ENCODE peak calls at places on chromosomes 12 and 14, in six cellular contexts. One of them, this sample, is unnamed.
A peak's percentile ranks its signal among the peaks of the same experiment; 100 is the strongest.

GRCh38 chr12:91565246-91565645 is 382.6 kb upstream of the DCN start:
- DNase-seq in A549: no peak
- DNase-seq in HepG2: no peak
- DNase-seq in K562: peak; percentile 34
- DNase-seq in GM12878: no peak
- DNase-seq in NB4: no peak
- DNase-seq in this sample: no peak

GRCh38 chr12:9039397-9039977 is 50.1 kb downstream of the KLRG1 start:
- DNase-seq in GM12878: no peak
- DNase-seq in K562: peak; percentile 46
- DNase-seq in A549: peak; percentile 58
- DNase-seq in HepG2: peak; percentile 47
- DNase-seq in NB4: peak; percentile 50
- DNase-seq in this sample: peak; percentile 63

GRCh38 chr12:91769736-91770135 is 375.9 kb downstream of the BTG1 start:
- DNase-seq in A549: peak; percentile 12
- DNase-seq in HepG2: no peak
- DNase-seq in GM12878: no peak
- DNase-seq in NB4: no peak
- DNase-seq in K562: no peak
- DNase-seq in this sample: no peak

GRCh38 chr14:53509845-53510244 is 356.7 kb upstream of the DDHD1 start:
- DNase-seq in HepG2: no peak
- DNase-seq in A549: no peak
- DNase-seq in K562: no peak
- DNase-seq in GM12878: no peak
- DNase-seq in NB4: no peak
- DNase-seq in this sample: no peak

GRCh38 chr12:74152370-74152769 is 385.3 kb upstream of the ATXN7L3B start:
- DNase-seq in HepG2: no peak
- DNase-seq in GM12878: no peak
- DNase-seq in A549: no peak
- DNase-seq in NB4: no peak
- DNase-seq in K562: no peak
- DNase-seq in this sample: no peak

GRCh38 chr14:50955373-50956043 is 11.2 kb upstream of the PYGL start:
- DNase-seq in HepG2: peak; percentile 82
- DNase-seq in GM12878: no peak
- DNase-seq in K562: peak; percentile 87
- DNase-seq in NB4: peak; percentile 84
- DNase-seq in A549: peak; percentile 98
- DNase-seq in this sample: peak; percentile 73

GRCh38 chr14:66104486-66104885 is 381.7 kb upstream of the CCDC196 start:
- DNase-seq in A549: no peak
- DNase-seq in HepG2: no peak
- DNase-seq in NB4: no peak
- DNase-seq in K562: peak; percentile 13
- DNase-seq in GM12878: no peak
- DNase-seq in this sample: no peak

GRCh38 chr12:115375188-115375991 is 691.4 kb upstream of the TBX3 start:
- DNase-seq in K562: no peak
- DNase-seq in NB4: peak; percentile 39
- DNase-seq in A549: peak; percentile 48
- DNase-seq in HepG2: peak; percentile 28
- DNase-seq in GM12878: peak; percentile 65
- DNase-seq in this sample: no peak

GRCh38 chr12:101127521-101128219 is 82.4 kb downstream of the SLC5A8 start:
- DNase-seq in A549: no peak
- DNase-seq in GM12878: no peak
- DNase-seq in HepG2: no peak
- DNase-seq in K562: no peak
- DNase-seq in NB4: no peak
- DNase-seq in this sample: no peak

GRCh38 chr14:60102389-60102788 is 10.7 kb downstream of the PCNX4 start:
- DNase-seq in A549: no peak
- DNase-seq in NB4: no peak
- DNase-seq in HepG2: no peak
- DNase-seq in GM12878: no peak
- DNase-seq in K562: no peak
- DNase-seq in this sample: no peak

GRCh38 chr14:74984241-74985027 is 18.3 kb upstream of the EIF2B2 start:
- DNase-seq in K562: no peak
- DNase-seq in A549: no peak
- DNase-seq in NB4: peak; percentile 40
- DNase-seq in GM12878: no peak
- DNase-seq in HepG2: no peak
- DNase-seq in this sample: no peak

GRCh38 chr12:79250955-79251354 is 386.4 kb downstream of the SYT1 start:
- DNase-seq in HepG2: no peak
- DNase-seq in NB4: no peak
- DNase-seq in K562: no peak
- DNase-seq in A549: no peak
- DNase-seq in GM12878: no peak
- DNase-seq in this sample: no peak

GRCh38 chr14:99517046-99517642 is 35.9 kb downstream of the CCNK start:
- DNase-seq in GM12878: no peak
- DNase-seq in HepG2: no peak
- DNase-seq in K562: no peak
- DNase-seq in A549: no peak
- DNase-seq in NB4: no peak
- DNase-seq in this sample: no peak

GRCh38 chr12:82672811-82673495 is 13.8 kb upstream of the TMTC2 start:
- DNase-seq in NB4: no peak
- DNase-seq in HepG2: no peak
- DNase-seq in K562: no peak
- DNase-seq in GM12878: no peak
- DNase-seq in A549: no peak
- DNase-seq in this sample: no peak

GRCh38 chr12:113185180-113186032 is at the start of the genes DDX54 and RITA1:
- DNase-seq in GM12878: no peak
- DNase-seq in HepG2: peak; percentile 92
- DNase-seq in NB4: peak; percentile 93
- DNase-seq in A549: peak; percentile 91
- DNase-seq in K562: peak; percentile 87
- DNase-seq in this sample: peak; percentile 76

GRCh38 chr14:102452302-102452701 is 57.3 kb downstream of the ANKRD9 start:
- DNase-seq in NB4: no peak
- DNase-seq in GM12878: no peak
- DNase-seq in A549: no peak
- DNase-seq in HepG2: no peak
- DNase-seq in K562: no peak
- DNase-seq in this sample: no peak

GRCh38 chr12:38850463-38850862 is 54.9 kb downstream of the CPNE8 start:
- DNase-seq in HepG2: no peak
- DNase-seq in K562: no peak
- DNase-seq in A549: no peak
- DNase-seq in NB4: no peak
- DNase-seq in GM12878: no peak
- DNase-seq in this sample: no peak

GRCh38 chr12:11855993-11856374 is 206.5 kb downstream of the ETV6 start:
- DNase-seq in GM12878: no peak
- DNase-seq in HepG2: no peak
- DNase-seq in NB4: peak; percentile 85
- DNase-seq in A549: no peak
- DNase-seq in K562: no peak
- DNase-seq in this sample: no peak

GRCh38 chr14:53814371-53814770 is 142.3 kb downstream of the BMP4 start:
- DNase-seq in GM12878: no peak
- DNase-seq in K562: no peak
- DNase-seq in NB4: no peak
- DNase-seq in HepG2: no peak
- DNase-seq in A549: no peak
- DNase-seq in this sample: no peak

GRCh38 chr14:81312289-81312876 is 87.7 kb downstream of the STON2 start:
- DNase-seq in GM12878: no peak
- DNase-seq in HepG2: no peak
- DNase-seq in K562: no peak
- DNase-seq in NB4: no peak
- DNase-seq in A549: no peak
- DNase-seq in this sample: no peak

GRCh38 chr14:69132513-69133181 is 20.3 kb downstream of the DCAF5 start:
- DNase-seq in NB4: no peak
- DNase-seq in GM12878: no peak
- DNase-seq in K562: no peak
- DNase-seq in HepG2: no peak
- DNase-seq in A549: no peak
- DNase-seq in this sample: no peak

GRCh38 chr14:69932391-69932790 is 53.2 kb downstream of the SMOC1 start:
- DNase-seq in K562: no peak
- DNase-seq in A549: no peak
- DNase-seq in NB4: no peak
- DNase-seq in HepG2: no peak
- DNase-seq in GM12878: no peak
- DNase-seq in this sample: no peak

GRCh38 chr12:86723326-86723725 is 467.1 kb upstream of the MGAT4C start:
- DNase-seq in NB4: no peak
- DNase-seq in HepG2: no peak
- DNase-seq in A549: no peak
- DNase-seq in GM12878: no peak
- DNase-seq in K562: no peak
- DNase-seq in this sample: no peak

GRCh38 chr12:101759396-101760047 is 20.3 kb upstream of the SYCP3 start:
- DNase-seq in GM12878: no peak
- DNase-seq in HepG2: peak; percentile 39
- DNase-seq in K562: peak; percentile 47
- DNase-seq in NB4: peak; percentile 51
- DNase-seq in A549: peak; percentile 43
- DNase-seq in this sample: peak; percentile 33

GRCh38 chr12:120670667-120671066 is 16.3 kb upstream of the MLEC start:
- DNase-seq in NB4: no peak
- DNase-seq in GM12878: peak; percentile 70
- DNase-seq in HepG2: no peak
- DNase-seq in K562: no peak
- DNase-seq in A549: no peak
- DNase-seq in this sample: no peak

DNA sequence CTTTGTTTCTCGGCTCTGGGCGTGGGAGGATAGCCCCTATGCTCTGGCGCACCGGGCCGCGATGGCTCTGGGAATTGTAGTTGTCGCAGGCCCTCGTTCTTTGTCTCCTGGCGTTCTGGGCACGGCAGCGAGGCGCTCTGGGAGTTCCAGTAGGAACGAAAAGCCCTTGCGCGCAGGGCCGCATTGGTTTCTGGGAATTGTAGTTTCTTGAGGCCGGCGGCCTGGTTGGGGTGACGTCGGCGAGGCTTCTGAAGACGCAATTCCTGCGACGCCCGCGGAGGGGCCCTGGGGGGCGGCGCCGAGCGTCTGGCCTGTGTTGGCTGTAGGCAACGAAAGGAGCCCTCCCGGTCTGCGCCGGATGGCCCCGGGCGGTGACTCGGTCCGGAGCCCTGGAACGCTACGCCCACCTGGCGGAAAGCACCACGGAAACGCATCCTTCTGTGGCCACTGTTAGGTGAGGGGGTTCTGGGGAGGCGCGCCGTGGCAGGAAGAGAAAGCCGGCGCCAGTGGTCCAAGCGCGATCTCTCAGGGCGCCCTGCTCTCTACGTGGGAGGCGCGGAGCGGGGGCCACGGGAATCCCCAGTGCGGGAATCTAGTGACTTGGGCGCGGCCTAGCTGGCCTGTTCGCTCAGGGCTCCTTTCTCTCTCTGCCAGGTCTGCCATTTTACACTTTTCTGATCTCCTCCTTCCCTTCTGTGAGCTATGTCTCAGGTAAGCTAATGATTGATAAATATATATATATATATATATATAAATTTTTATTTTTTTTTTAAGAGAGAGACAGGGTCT is at the start of gene ZNF140:
- DNase-seq in K562: peak; percentile 96
- DNase-seq in HepG2: peak; percentile 94
- DNase-seq in A549: peak; percentile 98
- DNase-seq in GM12878: peak; percentile 76
- DNase-seq in NB4: peak; percentile 99
- DNase-seq in this sample: peak; percentile 98
- TF ChIP-seq MYC in K562: no peak
- TF ChIP-seq MYC in HepG2: peak; percentile 50
- TF ChIP-seq MYC in A549: no peak
- TF ChIP-seq MYC in GM12878: no peak
- TF ChIP-seq MYC in NB4: peak; percentile 86
- TF ChIP-seq MYC in this sample: no peak

DNA sequence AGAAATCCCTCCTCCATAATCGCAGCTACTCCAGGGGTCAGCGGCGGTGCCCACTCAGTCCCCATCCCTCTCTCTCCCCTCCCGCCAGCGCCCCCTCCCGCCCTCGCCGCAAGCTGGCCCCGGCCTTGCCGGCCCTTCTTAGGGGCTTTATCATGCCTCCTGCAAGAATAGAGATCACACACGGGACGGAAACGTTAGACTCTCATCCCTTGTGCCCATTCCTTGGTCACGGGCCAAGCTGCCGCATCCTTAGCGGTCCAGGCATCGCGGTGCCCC is 681 bp upstream of the COX14 start:
- DNase-seq in A549: no peak
- DNase-seq in NB4: no peak
- DNase-seq in HepG2: no peak
- DNase-seq in GM12878: no peak
- DNase-seq in K562: no peak
- DNase-seq in this sample: no peak
- H3K4me3 ChIP-seq in A549: no peak overlapping the region
- H3K4me3 ChIP-seq in NB4: no peak overlapping the region
- H3K4me3 ChIP-seq in HepG2: no peak overlapping the region
- H3K4me3 ChIP-seq in GM12878: peak overlapping the region; percentile 73
- H3K4me3 ChIP-seq in K562: peak overlapping the region; percentile 78
- H3K4me3 ChIP-seq in this sample: no peak overlapping the region

DNA sequence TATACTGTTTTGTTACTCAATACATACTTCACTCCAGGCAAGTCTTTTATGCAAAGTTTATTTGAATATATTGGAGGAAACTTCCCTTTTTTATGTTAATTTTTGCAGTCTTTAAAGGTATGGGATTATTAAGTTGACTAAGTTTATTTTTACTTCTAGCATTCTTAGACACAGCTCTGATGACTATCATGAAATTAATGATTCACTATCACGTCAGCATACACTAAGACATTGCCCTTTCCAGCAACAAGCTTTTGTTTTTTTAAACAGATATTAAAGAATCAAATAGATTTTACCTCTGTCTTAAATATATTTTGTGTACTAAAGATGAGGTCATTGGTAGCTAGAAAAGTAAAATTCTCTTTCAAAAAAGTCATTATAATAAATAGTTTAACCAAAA is 52.1 kb downstream of the DERA start:
- DNase-seq in GM12878: no peak
- DNase-seq in K562: no peak
- DNase-seq in NB4: no peak
- DNase-seq in HepG2: no peak
- DNase-seq in A549: no peak
- DNase-seq in this sample: peak; percentile 29
- TF ChIP-seq MYC in GM12878: no peak
- TF ChIP-seq MYC in K562: no peak
- TF ChIP-seq MYC in NB4: no peak
- TF ChIP-seq MYC in HepG2: no peak
- TF ChIP-seq MYC in A549: no peak
- TF ChIP-seq MYC in this sample: no peak

GRCh38 chr14:55071870-55072640 is 20.6 kb downstream of the MAPK1IP1L start:
- DNase-seq in GM12878: peak; percentile 92
- DNase-seq in NB4: no peak
- DNase-seq in HepG2: no peak
- DNase-seq in K562: no peak
- DNase-seq in A549: peak; percentile 32
- DNase-seq in this sample: peak; percentile 63
- H3K4me3 ChIP-seq in GM12878: peak overlapping the region; percentile 28
- H3K4me3 ChIP-seq in NB4: no peak overlapping the region
- H3K4me3 ChIP-seq in HepG2: no peak overlapping the region
- H3K4me3 ChIP-seq in K562: no peak overlapping the region
- H3K4me3 ChIP-seq in A549: no peak overlapping the region
- H3K4me3 ChIP-seq in this sample: no peak overlapping the region

GRCh38 chr14:51963164-51963733 is 26.1 kb upstream of the RTRAF start:
- DNase-seq in K562: no peak
- DNase-seq in A549: no peak
- DNase-seq in GM12878: no peak
- DNase-seq in HepG2: no peak
- DNase-seq in NB4: no peak
- DNase-seq in this sample: peak; percentile 64
- TF ChIP-seq MYC in K562: no peak
- TF ChIP-seq MYC in A549: no peak
- TF ChIP-seq MYC in GM12878: no peak
- TF ChIP-seq MYC in HepG2: no peak
- TF ChIP-seq MYC in NB4: no peak
- TF ChIP-seq MYC in this sample: no peak

This sample was measured in endothelial cell of umbilical vein.